ENCODE peak calls at places on chromosomes 12 and 14, in seven cellular contexts. J is K562, N is HCT116, M is GM12878, R is HepG2, U is SK-N-SH, K is H1. Q is an unnamed sample.

GRCh38 chr12:78271546-78271945 is 440.9 kb downstream of the NAV3 start:
- DNase-seq in J (no peak), N (no peak), M (no peak), R (no peak), U (no peak), K (no peak), Q (no peak)

GRCh38 chr14:93332032-93332852 is 594 bp downstream of the BTBD7 start:
- DNase-seq in J (peak; percentile 65), N (no peak), M (no peak), R (peak; percentile 40), U (peak; percentile 85), K (no peak), Q (peak; percentile 66)

GRCh38 chr12:112386726-112387125 is 4.5 kb upstream of the HECTD4 start:
- DNase-seq in J (peak; percentile 78), N (no peak), M (no peak), R (peak; percentile 31), U (no peak), K (no peak), Q (no peak)

GRCh38 chr12:34397591-34398365 is 375.5 kb downstream of the ALG10 start:
- DNase-seq in J (no peak), N (no peak), M (no peak), R (no peak), U (peak; percentile 0), K (no peak), Q (no peak)

GRCh38 chr12:120725659-120726509 is at the start of gene ACADS:
- DNase-seq in J (peak; percentile 94), N (peak; percentile 51), M (peak; percentile 40), R (peak; percentile 73), U (peak; percentile 98), K (no peak), Q (peak; percentile 84)

GRCh38 chr14:34212172-34212571 is 249.9 kb downstream of the SPTSSA start:
- DNase-seq in J (no peak), N (no peak), M (no peak), R (no peak), U (no peak), K (no peak), Q (no peak)

GRCh38 chr12:38886064-38886463 is 19.3 kb downstream of the CPNE8 start:
- DNase-seq in J (peak; percentile 26), N (peak; percentile 4), M (no peak), R (peak; percentile 52), U (no peak), K (no peak), Q (peak; percentile 32)

GRCh38 chr12:15627995-15628945 is 160.9 kb downstream of the EPS8 start:
- DNase-seq in J (no peak), N (no peak), M (no peak), R (peak; percentile 9), U (no peak), K (no peak), Q (no peak)

GRCh38 chr14:83247925-83248639 is 1714.4 kb upstream of the SEL1L start:
- DNase-seq in J (no peak), N (no peak), M (no peak), R (no peak), U (no peak), K (no peak), Q (no peak)

GRCh38 chr14:105026033-105026785 is 5.3 kb upstream of the CDCA4 start:
- DNase-seq in J (no peak), N (no peak), M (peak; percentile 81), R (no peak), U (no peak), K (no peak), Q (no peak)

GRCh38 chr14:23093993-23094665 is 807 bp downstream of the ACIN1 start:
- DNase-seq in J (no peak), N (no peak), M (no peak), R (no peak), U (peak; percentile 83), K (peak; percentile 75), Q (no peak)

GRCh38 chr14:104227806-104228205 is 89.4 kb downstream of the KIF26A start:
- DNase-seq in J (no peak), N (no peak), M (no peak), R (no peak), U (no peak), K (no peak), Q (no peak)

GRCh38 chr14:95054346-95055280 is 102.7 kb downstream of the DICER1 start:
- DNase-seq in J (no peak), N (no peak), M (no peak), R (no peak), U (no peak), K (no peak), Q (no peak)

GRCh38 chr12:69334138-69334537 is 14.0 kb upstream of the LYZ start:
- DNase-seq in J (no peak), N (no peak), M (no peak), R (no peak), U (no peak), K (no peak), Q (no peak)

GRCh38 chr12:92445253-92446081 is 257.3 kb upstream of the PLEKHG7 start:
- DNase-seq in J (no peak), N (no peak), M (peak; percentile 97), R (no peak), U (no peak), K (no peak), Q (no peak)

GRCh38 chr12:50099302-50100008 is 4.4 kb upstream of the GPD1 start:
- DNase-seq in J (no peak), N (no peak), M (no peak), R (no peak), U (no peak), K (no peak), Q (no peak)

GRCh38 chr12:851913-852312 is 97.6 kb downstream of the RAD52 start:
- DNase-seq in J (no peak), N (no peak), M (no peak), R (no peak), U (no peak), K (no peak), Q (no peak)

GRCh38 chr14:102966681-102967505 is 44.4 kb downstream of the AMN start:
- DNase-seq in J (no peak), N (no peak), M (no peak), R (no peak), U (no peak), K (no peak), Q (no peak)

GRCh38 chr14:91318911-91319310 is 74.4 kb upstream of the GPR68 start:
- DNase-seq in J (no peak), N (no peak), M (no peak), R (no peak), U (no peak), K (no peak), Q (no peak)

GRCh38 chr14:91320266-91320665 is 75.8 kb upstream of the GPR68 start:
- DNase-seq in J (no peak), N (no peak), M (no peak), R (no peak), U (no peak), K (no peak), Q (no peak)

GRCh38 chr14:91316761-91317160 is 72.3 kb upstream of the GPR68 start:
- DNase-seq in J (no peak), N (no peak), M (no peak), R (no peak), U (no peak), K (no peak), Q (no peak)

GRCh38 chr14:91315844-91316267 is 71.4 kb upstream of the GPR68 start:
- DNase-seq in J (no peak), N (no peak), M (peak; percentile 88), R (no peak), U (no peak), K (no peak), Q (no peak)

DNA sequence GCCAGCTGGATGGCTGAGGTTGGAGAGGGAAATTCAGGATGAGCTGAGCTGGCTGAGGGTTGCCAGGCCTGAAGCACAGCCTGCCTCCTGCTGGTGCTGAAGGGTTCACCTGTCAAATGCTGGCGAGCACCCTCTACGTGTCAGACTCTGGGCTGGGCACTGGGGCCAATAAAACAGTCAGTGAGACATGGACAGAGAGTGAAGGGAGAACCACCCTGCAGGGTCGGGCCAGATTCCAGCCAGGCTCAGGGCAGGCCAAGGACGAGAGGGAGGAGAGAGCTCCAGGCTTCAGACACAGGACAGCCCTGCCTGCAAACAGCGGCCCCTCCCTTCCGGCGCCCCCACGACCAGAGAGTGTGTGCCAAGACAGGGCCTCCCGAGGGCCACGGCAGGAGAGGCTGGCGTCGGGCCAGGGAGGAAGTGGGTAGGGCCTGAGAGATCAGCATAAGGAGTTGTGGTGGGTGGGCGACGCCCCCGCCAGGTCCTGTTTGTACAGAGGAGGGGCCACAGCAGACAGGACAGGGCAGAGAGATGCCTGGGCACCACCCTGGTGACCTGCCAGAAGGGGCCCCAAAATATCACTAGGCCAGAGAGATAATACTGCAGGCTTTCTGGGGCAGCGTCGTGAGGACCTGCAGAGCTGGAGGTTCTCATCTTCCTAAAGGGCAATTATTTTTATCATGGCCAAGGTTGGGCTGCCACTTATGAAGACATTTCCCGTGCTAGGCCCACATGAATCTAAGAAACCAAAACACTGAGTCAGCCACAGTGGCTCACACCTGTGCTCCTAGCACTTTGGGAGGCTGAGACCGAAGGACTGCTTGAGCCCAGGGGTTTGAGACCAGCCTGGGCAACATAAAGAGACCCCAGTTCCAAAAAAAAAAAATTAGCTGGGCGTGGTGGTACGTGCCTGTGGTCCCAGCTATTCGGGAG is 73.1 kb upstream of the GPR68 start:
- DNase-seq in J (no peak), N (no peak), M (no peak), R (no peak), U (no peak), K (no peak), Q (no peak)
- TF ChIP-seq JUND in J (no peak), N (no peak), M (no peak), R (no peak), U (no peak), K (no peak), Q (no peak)

GRCh38 chr12:132294121-132295034 is 35.0 kb downstream of the GALNT9 start:
- DNase-seq in J (no peak), N (no peak), M (no peak), R (no peak), U (no peak), K (no peak), Q (no peak)
- TF ChIP-seq JUND in J (no peak), N (no peak), M (no peak), R (no peak), U (no peak), K (no peak), Q (no peak)

GRCh38 chr14:70670992-70671651 is 29.4 kb downstream of the TTC9 start:
- DNase-seq in J (no peak), N (no peak), M (no peak), R (no peak), U (no peak), K (no peak), Q (peak; percentile 43)
- TF ChIP-seq JUND in J (no peak), N (no peak), M (no peak), R (no peak), U (no peak), K (no peak), Q (no peak)

GRCh38 chr12:130945793-130946492 is 7.8 kb upstream of the ADGRD1 start:
- DNase-seq in J (no peak), N (no peak), M (no peak), R (no peak), U (no peak), K (no peak), Q (no peak)
- TF ChIP-seq JUND in J (no peak), N (no peak), M (no peak), R (no peak), U (no peak), K (no peak), Q (no peak)

GRCh38 chr14:50594577-50595316 is 34.8 kb downstream of the ATL1 start:
- DNase-seq in J (no peak), N (no peak), M (no peak), R (peak; percentile 12), U (no peak), K (no peak), Q (no peak)

GRCh38 chr14:50590464-50590863 is 30.5 kb downstream of the ATL1 start:
- DNase-seq in J (no peak), N (no peak), M (no peak), R (no peak), U (no peak), K (no peak), Q (no peak)
- TF ChIP-seq JUND in J (no peak), N (no peak), M (no peak), R (no peak), U (no peak), K (no peak), Q (no peak)

Q was measured in T47D.